ENCODE peak calls at places on chromosomes 16 and 17, in nine cellular contexts. B is heart right ventricle, K is psoas muscle, E is foreskin fibroblast, F is left ventricle myocardium inferior, S is body of pancreas, N is AG04449, C is GM13976, V is endothelial cell. Q is an unnamed sample.

GRCh38 chr17:55242481-55242880 is 22.3 kb upstream of the HLF start:
- DNase-seq in B (no peak), K (no peak), E (no peak), F (no peak), S (no peak), N (no peak), C (no peak), V (no peak), Q (no peak)

GRCh38 chr16:85688586-85689284 is at the start of gene GINS2:
- DNase-seq in B (peak; percentile 91), K (peak; percentile 92), E (peak; percentile 96), F (peak; percentile 90), S (peak; percentile 93), N (peak; percentile 34), C (peak; percentile 100), V (peak; percentile 89), Q (peak; percentile 86)

GRCh38 chr17:61489719-61490490 is 37.7 kb downstream of the TBX4 start:
- DNase-seq in B (no peak), K (no peak), E (no peak), F (no peak), S (no peak), N (no peak), C (no peak), V (no peak), Q (no peak)

GRCh38 chr16:52114414-52114813 is 432.5 kb downstream of the TOX3 start:
- DNase-seq in B (no peak), K (no peak), E (no peak), F (no peak), S (no peak), N (no peak), C (no peak), V (no peak), Q (no peak)

GRCh38 chr16:87324411-87325275 is 7.5 kb upstream of the C16orf95 start:
- DNase-seq in B (no peak), K (no peak), E (peak; percentile 33), F (no peak), S (peak; percentile 39), N (no peak), C (peak; percentile 86), V (peak; percentile 59), Q (peak; percentile 52)

GRCh38 chr16:27650073-27650701 is 100.2 kb downstream of the KATNIP start:
- DNase-seq in B (no peak), K (no peak), E (peak; percentile 15), F (no peak), S (no peak), N (no peak), C (no peak), V (no peak), Q (peak; percentile 44)

GRCh38 chr17:79747508-79748295 is 17.0 kb downstream of the ENPP7 start:
- DNase-seq in B (no peak), K (no peak), E (no peak), F (no peak), S (no peak), N (no peak), C (no peak), V (no peak), Q (no peak)

GRCh38 chr16:51125992-51126391 is 25.1 kb downstream of the SALL1 start:
- DNase-seq in B (no peak), K (no peak), E (no peak), F (no peak), S (no peak), N (no peak), C (no peak), V (no peak), Q (no peak)

GRCh38 chr16:49061315-49061714 is 220.3 kb downstream of the CBLN1 start:
- DNase-seq in B (peak; percentile 36), K (no peak), E (no peak), F (peak; percentile 49), S (no peak), N (no peak), C (no peak), V (no peak), Q (no peak)

GRCh38 chr17:75152971-75153853 is 1.1 kb downstream of the JPT1 start:
- DNase-seq in B (no peak), K (no peak), E (peak; percentile 64), F (no peak), S (peak; percentile 21), N (no peak), C (peak; percentile 57), V (peak; percentile 21), Q (peak; percentile 24)

DNA sequence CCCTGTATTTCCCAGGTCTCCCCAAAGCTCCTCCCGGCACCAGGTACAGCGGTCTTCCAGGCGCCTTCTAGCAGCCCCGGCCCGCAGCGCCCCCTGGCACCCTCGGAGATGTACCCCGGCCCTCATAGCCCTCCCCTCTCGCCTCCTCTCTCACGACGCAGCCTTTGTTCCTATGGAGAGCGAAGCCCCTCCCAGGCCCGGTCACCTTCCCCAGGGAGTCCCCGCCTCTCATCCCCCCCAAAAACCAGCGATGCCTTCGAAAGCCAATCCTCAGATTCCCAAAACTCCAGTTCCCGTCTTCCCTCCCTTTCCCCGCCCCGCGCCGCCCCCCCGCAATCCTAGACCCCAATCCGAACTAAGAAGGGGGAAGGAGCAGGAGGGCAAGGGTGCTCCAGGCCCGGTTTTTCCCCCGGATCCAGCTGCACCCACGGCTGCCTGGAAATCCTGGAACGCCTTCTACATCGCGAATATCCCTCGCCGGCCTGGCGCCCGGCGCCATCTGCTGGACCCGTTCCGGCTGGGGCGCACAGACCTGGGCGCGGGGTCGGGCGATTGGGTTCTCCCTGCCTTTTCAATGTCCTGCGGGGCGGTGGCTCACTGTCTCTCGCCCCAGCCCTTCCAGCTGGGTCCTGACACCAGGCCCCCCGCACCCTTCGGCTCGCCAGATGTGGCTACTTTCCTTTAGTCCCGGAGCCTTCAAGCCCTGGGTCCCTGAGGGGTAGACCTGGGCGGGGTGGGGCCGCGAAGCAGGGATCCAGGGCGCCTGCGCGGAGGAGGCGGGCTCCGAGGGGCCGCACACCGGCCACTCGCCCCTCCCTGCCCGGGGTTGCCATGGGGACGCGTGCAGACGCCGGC is at the start of gene DNAH2:
- DNase-seq in B (peak; percentile 78), K (peak; percentile 66), E (peak; percentile 94), F (peak; percentile 69), S (peak; percentile 80), N (peak; percentile 24), C (peak; percentile 85), V (peak; percentile 90), Q (peak; percentile 90)
- TF ChIP-seq CTCF in B (peak; percentile 40), K (peak; percentile 40), E (peak; percentile 51), F (peak; percentile 56), S (peak; percentile 58), N (peak; percentile 69), C (peak; percentile 47), V (peak; percentile 23), Q (peak; percentile 8)

DNA sequence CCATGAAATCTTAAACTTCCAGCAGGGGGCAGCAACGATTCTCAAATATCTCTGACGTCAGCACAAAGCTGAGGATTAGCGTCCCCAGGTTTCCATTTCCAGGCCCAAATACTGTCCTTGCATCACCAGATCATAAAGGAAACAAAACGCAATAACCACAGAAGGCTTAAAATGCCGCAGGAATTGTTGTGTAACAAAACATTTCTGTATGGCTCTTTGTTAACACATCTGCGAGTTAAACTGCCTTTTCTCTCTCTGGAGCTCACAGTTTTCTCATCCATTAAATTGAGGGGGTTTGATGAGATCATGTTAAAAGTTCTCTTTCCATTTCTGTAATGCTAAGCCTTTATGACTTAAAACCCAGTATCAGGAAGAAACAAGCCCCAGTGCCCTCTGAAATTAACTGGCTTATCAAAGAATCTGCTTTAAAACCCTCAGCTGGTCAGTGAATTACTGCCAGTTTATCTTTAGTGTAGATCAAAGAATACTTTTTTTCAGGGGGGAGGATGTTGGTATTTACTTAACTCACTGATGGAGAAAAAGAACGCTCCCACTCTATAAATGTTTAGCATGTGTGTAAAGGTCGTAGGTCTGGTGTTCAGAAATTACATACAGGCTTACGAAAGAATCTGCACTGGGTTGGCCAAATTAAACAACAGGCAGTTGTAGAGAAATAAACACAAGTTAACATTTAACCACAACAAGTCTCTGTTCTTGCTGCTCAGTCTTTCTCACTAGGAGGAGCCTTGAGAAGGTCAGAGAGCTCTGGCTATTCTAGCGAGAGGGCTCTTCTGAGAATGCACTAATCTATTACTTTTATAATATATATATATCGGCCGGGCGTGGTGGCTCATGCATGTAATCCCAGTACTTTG is 10.6 kb upstream of the TERF2 start:
- DNase-seq in B (no peak), K (peak; percentile 36), E (peak; percentile 94), F (no peak), S (peak; percentile 86), N (peak; percentile 86), C (peak; percentile 56), V (peak; percentile 73), Q (peak; percentile 52)
- TF ChIP-seq CTCF in B (peak; percentile 73), K (peak; percentile 69), E (peak; percentile 47), F (peak; percentile 75), S (peak; percentile 77), N (peak; percentile 30), C (peak; percentile 37), V (peak; percentile 94), Q (peak; percentile 83)

GRCh38 chr17:63125987-63126386 is 160.0 kb downstream of the TANC2 start:
- DNase-seq in B (no peak), K (no peak), E (no peak), F (no peak), S (no peak), N (no peak), C (no peak), V (no peak), Q (no peak)
- TF ChIP-seq CTCF in B (no peak), K (no peak), E (no peak), F (no peak), S (no peak), N (no peak), C (no peak), V (no peak), Q (no peak)

DNA sequence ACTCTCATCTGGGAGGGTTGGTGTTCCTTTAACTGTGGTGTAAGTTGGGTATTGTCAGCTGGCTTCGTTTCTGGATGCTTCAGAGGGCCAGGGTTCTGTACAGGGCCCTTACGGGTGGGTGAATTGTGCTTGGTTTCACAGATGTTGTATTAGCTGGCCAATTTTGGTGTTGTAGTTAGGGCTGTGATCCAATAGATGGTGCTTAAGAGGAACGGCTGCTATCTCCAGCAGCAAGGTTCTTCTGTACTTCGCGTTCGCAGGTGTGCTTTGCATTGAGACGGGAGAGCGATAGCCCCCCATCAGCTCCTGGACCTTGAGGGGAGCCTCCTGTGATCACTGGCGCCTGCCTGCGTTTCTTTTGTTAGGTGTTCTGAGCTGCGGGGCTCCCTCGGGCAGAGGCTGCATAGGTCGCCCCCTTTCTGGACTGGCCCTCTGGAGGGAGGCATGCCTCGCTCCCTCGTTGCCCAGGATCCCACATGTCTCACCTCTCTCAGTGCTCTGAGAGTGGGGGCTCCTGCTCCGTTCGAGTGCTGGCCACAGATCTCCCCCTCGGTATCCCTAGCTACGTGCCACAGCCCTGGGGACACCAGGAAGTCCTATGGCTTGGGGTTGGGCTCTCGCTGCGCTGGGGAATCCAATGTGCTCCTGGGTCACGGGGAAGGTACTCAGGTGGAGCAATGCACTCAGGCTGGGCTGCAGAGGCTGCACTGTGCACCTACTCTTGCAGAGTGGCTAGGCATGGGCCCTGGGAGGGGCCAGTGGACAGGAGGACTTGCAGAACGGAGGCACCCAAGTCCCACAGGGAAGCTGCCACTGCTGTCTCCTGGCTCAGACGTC is 844 bp upstream of the PRDM7 start:
- DNase-seq in B (no peak), K (no peak), E (peak; percentile 49), F (no peak), S (peak; percentile 32), N (no peak), C (peak; percentile 60), V (no peak), Q (no peak)
- TF ChIP-seq CTCF in B (no peak), K (no peak), E (no peak), F (no peak), S (no peak), N (no peak), C (no peak), V (no peak), Q (no peak)

Q was measured in ovary.